ENCODE peak calls at places on chromosomes 13 and 19, in four cellular contexts. J, S, Z and U are unnamed samples.

GRCh38 chr13:50230365-50230978 is 215.2 kb downstream of the KCNRG start:
- DNase-seq in J (peak; percentile 65), S (peak; percentile 54), Z (no peak), U (peak; percentile 4)

GRCh38 chr13:38785490-38785889 is 98.6 kb downstream of the FREM2 start:
- DNase-seq in J (no peak), S (no peak), Z (no peak), U (no peak)

GRCh38 chr13:29993716-29994488 is 143.5 kb upstream of the UBL3 start:
- DNase-seq in J (peak; percentile 93), S (peak; percentile 72), Z (peak; percentile 64), U (no peak)

GRCh38 chr19:34350161-34350561 is 14.8 kb upstream of the GPI start:
- DNase-seq in J (peak; percentile 49), S (no peak), Z (no peak), U (no peak)

GRCh38 chr19:35545855-35546381 is 492 bp downstream of the TMEM147 start:
- DNase-seq in J (peak; percentile 67), S (no peak), Z (no peak), U (no peak)

GRCh38 chr19:36377541-36378178 is 1.3 kb downstream of the ZFP14 start:
- DNase-seq in J (peak; percentile 4), S (no peak), Z (no peak), U (no peak)

GRCh38 chr19:13398780-13399726 is 107.2 kb downstream of the CACNA1A start:
- DNase-seq in J (peak; percentile 97), S (peak; percentile 69), Z (peak; percentile 75), U (peak; percentile 56)

GRCh38 chr13:27401210-27401609 is 23.2 kb upstream of the GTF3A start:
- DNase-seq in J (no peak), S (no peak), Z (no peak), U (no peak)

GRCh38 chr13:111165189-111165588 is 50.1 kb downstream of the ARHGEF7 start:
- DNase-seq in J (no peak), S (no peak), Z (no peak), U (no peak)

GRCh38 chr13:113489549-113490495 is 689 bp downstream of the DCUN1D2 start:
- DNase-seq in J (peak; percentile 73), S (no peak), Z (no peak), U (no peak)

GRCh38 chr13:85930108-85930507 is 130.9 kb upstream of the SLITRK6 start:
- DNase-seq in J (no peak), S (no peak), Z (no peak), U (no peak)

GRCh38 chr19:53808710-53809125 is 15.4 kb downstream of the NLRP12 start:
- DNase-seq in J (peak; percentile 70), S (no peak), Z (no peak), U (peak; percentile 29)

GRCh38 chr19:45442927-45443461 is 19.3 kb upstream of the ERCC1 start:
- DNase-seq in J (peak; percentile 48), S (no peak), Z (no peak), U (no peak)

GRCh38 chr13:33080962-33081655 is 64.9 kb downstream of the KL start:
- DNase-seq in J (peak; percentile 37), S (no peak), Z (no peak), U (no peak)

GRCh38 chr19:35037716-35038622 is 3.6 kb upstream of the HPN start:
- DNase-seq in J (peak; percentile 69), S (no peak), Z (no peak), U (no peak)

GRCh38 chr13:45331981-45332830 is 8.8 kb downstream of the TPT1 start:
- DNase-seq in J (peak; percentile 90), S (peak; percentile 95), Z (no peak), U (peak; percentile 87)

GRCh38 chr19:50720921-50721291 is 1.3 kb upstream of the SHANK1 start:
- DNase-seq in J (peak; percentile 94), S (peak; percentile 32), Z (no peak), U (peak; percentile 14)

GRCh38 chr19:54077334-54077733 is 3.8 kb downstream of the TARM1 start:
- DNase-seq in J (no peak), S (no peak), Z (no peak), U (no peak)

GRCh38 chr13:83622422-83622784 is 259.9 kb downstream of the SLITRK1 start:
- DNase-seq in J (peak; percentile 49), S (no peak), Z (peak; percentile 4), U (no peak)

GRCh38 chr19:18390075-18390909 is 4.3 kb downstream of the GDF15 start:
- DNase-seq in J (peak; percentile 56), S (no peak), Z (no peak), U (no peak)

GRCh38 chr13:27396252-27396846 is 28.1 kb upstream of the GTF3A start:
- DNase-seq in J (no peak), S (no peak), Z (no peak), U (no peak)

GRCh38 chr13:53260594-53260993 is 232.0 kb downstream of the OLFM4 start:
- DNase-seq in J (no peak), S (no peak), Z (no peak), U (no peak)

GRCh38 chr13:30755678-30756077 is 20.3 kb downstream of the ALOX5AP start:
- DNase-seq in J (no peak), S (no peak), Z (no peak), U (no peak)

GRCh38 chr19:35206379-35206778 is 22.2 kb downstream of the FAM187B start:
- DNase-seq in J (no peak), S (no peak), Z (no peak), U (no peak)

GRCh38 chr19:11181488-11181887 is 15.9 kb downstream of the KANK2 start:
- DNase-seq in J (no peak), S (no peak), Z (no peak), U (no peak)

GRCh38 chr13:42398542-42398941 is 126.6 kb downstream of the AKAP11 start:
- DNase-seq in J (no peak), S (no peak), Z (no peak), U (no peak)

GRCh38 chr13:106573279-106573831 is 5.4 kb upstream of the ARGLU1 start:
- DNase-seq in J (peak; percentile 87), S (peak; percentile 61), Z (no peak), U (no peak)

GRCh38 chr19:18789422-18789832 is 1.7 kb downstream of the COMP start:
- DNase-seq in J (no peak), S (no peak), Z (no peak), U (no peak)

GRCh38 chr13:75400775-75401174 is 81.2 kb downstream of the TBC1D4 start:
- DNase-seq in J (no peak), S (no peak), Z (no peak), U (no peak)

GRCh38 chr19:40778045-40778864 is at the start of gene RAB4B:
- DNase-seq in J (peak; percentile 100), S (peak; percentile 98), Z (peak; percentile 100), U (peak; percentile 99)
- TF ChIP-seq CTCF in J (no peak), S (no peak), Z (no peak), U (no peak)

DNA sequence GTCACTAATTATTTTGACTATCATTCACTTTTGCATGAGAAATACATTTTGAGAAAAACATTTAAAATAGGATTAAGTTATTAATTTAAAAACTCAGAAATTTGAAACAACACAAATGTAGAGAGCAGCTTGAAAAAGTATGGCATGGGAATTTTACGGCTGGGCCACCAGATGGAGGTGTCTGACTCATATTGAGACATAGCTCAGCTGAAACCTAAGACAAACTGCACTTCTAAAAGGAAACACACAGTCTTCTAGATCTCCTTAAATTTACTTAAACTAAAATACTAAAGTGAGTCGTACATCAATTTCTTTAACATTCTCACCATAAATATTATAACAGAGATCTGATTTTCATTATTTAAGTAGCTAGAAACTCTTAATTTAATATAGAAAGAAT is 41.9 kb upstream of the POSTN start:
- DNase-seq in J (peak; percentile 86), S (peak; percentile 67), Z (peak; percentile 55), U (peak; percentile 46)
- TF ChIP-seq CTCF in J (peak; percentile 61), S (peak; percentile 69), Z (peak; percentile 76), U (peak; percentile 73)

GRCh38 chr19:861099-861755 is 1.8 kb downstream of the CFD start:
- DNase-seq in J (no peak), S (no peak), Z (no peak), U (no peak)

GRCh38 chr19:858868-859843 is at the start of gene CFD:
- DNase-seq in J (no peak), S (no peak), Z (no peak), U (no peak)

GRCh38 chr19:861756-862528 is 2.5 kb downstream of the CFD start:
- DNase-seq in J (peak; percentile 47), S (no peak), Z (no peak), U (no peak)

GRCh38 chr19:862529-863304 is 3.3 kb downstream of the CFD start:
- DNase-seq in J (peak; percentile 72), S (no peak), Z (no peak), U (no peak)

DNA sequence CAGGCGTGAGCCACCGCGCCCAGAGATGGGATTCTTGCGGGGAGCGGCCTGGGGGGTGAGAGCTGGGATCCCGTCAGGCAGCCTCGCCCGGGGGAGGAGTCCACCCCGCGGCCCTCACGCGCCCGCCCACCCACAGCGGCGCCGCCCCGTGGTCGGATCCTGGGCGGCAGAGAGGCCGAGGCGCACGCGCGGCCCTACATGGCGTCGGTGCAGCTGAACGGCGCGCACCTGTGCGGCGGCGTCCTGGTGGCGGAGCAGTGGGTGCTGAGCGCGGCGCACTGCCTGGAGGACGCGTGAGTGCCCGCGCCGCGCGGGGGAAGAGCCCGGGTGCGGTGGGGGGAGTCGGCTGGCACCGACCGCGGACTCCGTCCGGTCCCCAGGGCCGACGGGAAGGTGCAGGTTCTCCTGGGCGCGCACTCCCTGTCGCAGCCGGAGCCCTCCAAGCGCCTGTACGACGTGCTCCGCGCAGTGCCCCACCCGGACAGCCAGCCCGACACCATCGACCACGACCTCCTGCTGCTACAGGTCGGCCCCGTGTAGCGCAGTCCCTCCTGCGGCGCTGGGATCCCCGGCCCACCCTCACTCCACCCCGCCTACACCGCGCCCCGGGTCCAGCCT is 1.1 kb downstream of the CFD start:
- DNase-seq in J (peak; percentile 90), S (no peak), Z (peak; percentile 50), U (peak; percentile 51)
- TF ChIP-seq CTCF in J (no peak), S (no peak), Z (no peak), U (no peak)

DNA sequence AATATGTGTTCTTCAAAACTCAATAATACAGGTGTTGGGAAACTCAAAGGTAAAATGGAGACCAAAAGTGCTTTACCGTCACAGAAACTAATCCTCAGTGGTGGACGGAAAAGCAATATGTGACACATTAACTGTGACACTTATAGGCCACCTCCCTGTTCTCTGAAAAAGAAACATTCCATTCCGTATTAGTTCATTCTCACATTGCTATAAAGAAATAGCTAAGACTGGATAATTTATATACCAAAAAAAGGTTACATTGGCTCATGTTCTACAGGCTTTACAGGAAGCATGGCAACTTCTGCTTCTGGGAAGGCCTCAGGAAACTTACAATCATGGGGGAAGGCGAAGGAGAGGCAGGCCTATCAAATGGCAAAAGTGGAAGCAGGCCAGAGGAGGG is 435.3 kb upstream of the HTR2A start:
- DNase-seq in J (peak; percentile 64), S (no peak), Z (no peak), U (no peak)
- TF ChIP-seq CTCF in J (no peak), S (no peak), Z (no peak), U (no peak)

DNA sequence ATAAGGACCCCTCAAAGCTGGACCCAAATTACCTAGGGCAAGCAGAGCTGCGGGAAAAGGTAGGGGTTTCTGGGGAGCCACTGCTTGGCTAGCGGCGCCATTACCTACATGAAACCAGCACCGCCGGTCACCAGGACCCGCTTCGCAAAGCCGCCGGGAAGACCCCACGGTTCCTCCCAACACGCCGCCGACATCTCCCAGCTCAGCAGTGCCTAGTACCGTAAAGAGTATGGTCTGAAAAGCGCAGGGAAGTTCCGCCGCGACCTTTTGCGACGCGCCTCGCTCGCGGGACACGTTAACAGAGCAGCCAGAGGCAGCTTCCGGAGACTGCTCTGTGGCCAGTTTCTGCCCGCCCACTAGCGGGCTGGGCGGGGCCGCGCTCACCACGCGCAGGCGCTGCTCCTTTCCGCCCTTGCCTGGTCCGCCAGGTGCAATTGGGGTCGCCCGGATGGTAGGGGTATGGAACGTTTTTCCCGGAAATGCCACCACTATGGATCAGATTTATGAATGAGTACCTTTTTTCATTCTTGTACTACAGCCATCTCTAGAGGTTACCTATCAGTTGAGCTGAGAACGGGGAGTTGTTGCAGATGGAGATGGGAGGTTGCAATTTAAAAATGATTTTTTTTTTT is at the start of gene TGDS:
- DNase-seq in J (peak; percentile 98), S (peak; percentile 67), Z (peak; percentile 74), U (peak; percentile 77)
- TF ChIP-seq CTCF in J (no peak), S (no peak), Z (no peak), U (no peak)